ENCODE peak calls at places on chromosomes 16 and 17, in five cellular contexts. One of them, this sample, is unnamed.

GRCh38 chr16:26505501-26505900 is 561.2 kb upstream of the C16orf82 start:
- DNase-seq in left lung: no peak
- DNase-seq in H9: no peak
- DNase-seq in neural crest cell: no peak
- DNase-seq in endothelial cell: no peak
- DNase-seq in this sample: no peak

GRCh38 chr17:63291243-63291642 is 154.9 kb downstream of the CYB561 start:
- DNase-seq in left lung: no peak
- DNase-seq in H9: no peak
- DNase-seq in neural crest cell: no peak
- DNase-seq in endothelial cell: no peak
- DNase-seq in this sample: no peak

GRCh38 chr16:49817754-49818507 is 38.0 kb downstream of the ZNF423 start:
- DNase-seq in left lung: peak; percentile 14
- DNase-seq in H9: no peak
- DNase-seq in neural crest cell: no peak
- DNase-seq in endothelial cell: no peak
- DNase-seq in this sample: no peak

GRCh38 chr16:69311533-69312388 is 611 bp downstream of the VPS4A start:
- DNase-seq in left lung: peak; percentile 88
- DNase-seq in H9: peak; percentile 73
- DNase-seq in neural crest cell: peak; percentile 33
- DNase-seq in endothelial cell: peak; percentile 49
- DNase-seq in this sample: no peak

GRCh38 chr16:84922351-84923135 is 88.8 kb downstream of the ZDHHC7 start:
- DNase-seq in left lung: no peak
- DNase-seq in H9: no peak
- DNase-seq in neural crest cell: peak; percentile 36
- DNase-seq in endothelial cell: peak; percentile 21
- DNase-seq in this sample: no peak

GRCh38 chr16:23026777-23027362 is 122.4 kb downstream of the USP31 start:
- DNase-seq in left lung: no peak
- DNase-seq in H9: peak; percentile 54
- DNase-seq in neural crest cell: peak; percentile 57
- DNase-seq in endothelial cell: peak; percentile 54
- DNase-seq in this sample: no peak

GRCh38 chr17:44314031-44314430 is 5.6 kb downstream of the RUNDC3A start:
- DNase-seq in left lung: no peak
- DNase-seq in H9: no peak
- DNase-seq in neural crest cell: no peak
- DNase-seq in endothelial cell: no peak
- DNase-seq in this sample: no peak

GRCh38 chr16:21199607-21200218 is 11.7 kb downstream of the ZP2 start:
- DNase-seq in left lung: no peak
- DNase-seq in H9: no peak
- DNase-seq in neural crest cell: no peak
- DNase-seq in endothelial cell: no peak
- DNase-seq in this sample: no peak

GRCh38 chr16:62022688-62023087 is 13.6 kb downstream of the CDH8 start:
- DNase-seq in left lung: no peak
- DNase-seq in H9: no peak
- DNase-seq in neural crest cell: no peak
- DNase-seq in endothelial cell: no peak
- DNase-seq in this sample: no peak

GRCh38 chr17:4442582-4442981 is 8.8 kb downstream of the SPNS3 start:
- DNase-seq in left lung: no peak
- DNase-seq in H9: no peak
- DNase-seq in neural crest cell: no peak
- DNase-seq in endothelial cell: no peak
- DNase-seq in this sample: no peak

GRCh38 chr16:85061566-85061965 is 34.0 kb downstream of the KIAA0513 start:
- DNase-seq in left lung: peak; percentile 91
- DNase-seq in H9: no peak
- DNase-seq in neural crest cell: no peak
- DNase-seq in endothelial cell: no peak
- DNase-seq in this sample: no peak

GRCh38 chr17:13671771-13672170 is 70.0 kb upstream of the HS3ST3A1 start:
- DNase-seq in left lung: no peak
- DNase-seq in H9: no peak
- DNase-seq in neural crest cell: no peak
- DNase-seq in endothelial cell: no peak
- DNase-seq in this sample: no peak

GRCh38 chr17:17363638-17364337 is 60.6 kb downstream of the NT5M start:
- DNase-seq in left lung: peak; percentile 78
- DNase-seq in H9: peak; percentile 40
- DNase-seq in neural crest cell: no peak
- DNase-seq in endothelial cell: no peak
- DNase-seq in this sample: no peak

GRCh38 chr17:70552230-70552981 is 383.1 kb downstream of the KCNJ2 start:
- DNase-seq in left lung: no peak
- DNase-seq in H9: peak; percentile 43
- DNase-seq in neural crest cell: no peak
- DNase-seq in endothelial cell: no peak
- DNase-seq in this sample: no peak

DNA sequence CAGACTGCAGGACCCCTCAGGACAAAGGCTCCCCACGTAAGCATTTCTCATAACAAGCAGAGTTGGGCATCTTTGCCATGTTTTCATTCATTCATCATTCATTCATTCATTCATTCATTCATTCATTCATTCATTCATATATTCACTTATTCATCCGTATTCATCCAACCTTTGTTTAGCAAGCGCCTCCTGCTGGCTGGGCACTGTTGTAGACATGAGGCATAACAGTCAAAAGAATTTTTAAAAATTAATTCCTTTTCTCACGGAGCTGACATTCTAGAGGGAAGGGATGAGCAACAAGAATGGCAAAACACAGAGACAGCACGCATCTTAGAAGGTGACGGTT is 351.7 kb upstream of the TNRC6C start:
- DNase-seq in left lung: no peak
- DNase-seq in H9: no peak
- DNase-seq in neural crest cell: no peak
- DNase-seq in endothelial cell: no peak
- DNase-seq in this sample: no peak
- TF ChIP-seq CTCF in left lung: no peak
- TF ChIP-seq CTCF in H9: peak; percentile 46
- TF ChIP-seq CTCF in neural crest cell: peak; percentile 30
- TF ChIP-seq CTCF in endothelial cell: no peak
- TF ChIP-seq CTCF in this sample: no peak

GRCh38 chr16:2473999-2474876 is 689 bp upstream of the TBC1D24 start:
- DNase-seq in left lung: peak; percentile 91
- DNase-seq in H9: peak; percentile 64
- DNase-seq in neural crest cell: peak; percentile 31
- DNase-seq in endothelial cell: peak; percentile 45
- DNase-seq in this sample: peak; percentile 56

GRCh38 chr16:2476345-2476720 is 1.4 kb downstream of the TBC1D24 start:
- DNase-seq in left lung: no peak
- DNase-seq in H9: no peak
- DNase-seq in neural crest cell: no peak
- DNase-seq in endothelial cell: no peak
- DNase-seq in this sample: no peak

GRCh38 chr16:2475413-2476344 is 752 bp downstream of the TBC1D24 start:
- DNase-seq in left lung: no peak
- DNase-seq in H9: peak; percentile 56
- DNase-seq in neural crest cell: no peak
- DNase-seq in endothelial cell: no peak
- DNase-seq in this sample: no peak

GRCh38 chr16:2473425-2473926 is 1.5 kb upstream of the TBC1D24 start:
- DNase-seq in left lung: no peak
- DNase-seq in H9: peak; percentile 45
- DNase-seq in neural crest cell: no peak
- DNase-seq in endothelial cell: no peak
- DNase-seq in this sample: no peak

GRCh38 chr16:2474877-2475412 is at the start of gene TBC1D24:
- DNase-seq in left lung: peak; percentile 97
- DNase-seq in H9: peak; percentile 86
- DNase-seq in neural crest cell: peak; percentile 79
- DNase-seq in endothelial cell: peak; percentile 92
- DNase-seq in this sample: peak; percentile 89
- TF ChIP-seq CTCF in left lung: no peak
- TF ChIP-seq CTCF in H9: no peak
- TF ChIP-seq CTCF in neural crest cell: no peak
- TF ChIP-seq CTCF in endothelial cell: no peak
- TF ChIP-seq CTCF in this sample: no peak

GRCh38 chr17:48618366-48618896 is 3.3 kb upstream of the HOXB8 start:
- DNase-seq in left lung: peak; percentile 95
- DNase-seq in H9: peak; percentile 93
- DNase-seq in neural crest cell: peak; percentile 96
- DNase-seq in endothelial cell: peak; percentile 95
- DNase-seq in this sample: peak; percentile 77
- TF ChIP-seq CTCF in left lung: peak; percentile 96
- TF ChIP-seq CTCF in H9: peak; percentile 98
- TF ChIP-seq CTCF in neural crest cell: peak; percentile 100
- TF ChIP-seq CTCF in endothelial cell: peak; percentile 94
- TF ChIP-seq CTCF in this sample: peak; percentile 66

DNA sequence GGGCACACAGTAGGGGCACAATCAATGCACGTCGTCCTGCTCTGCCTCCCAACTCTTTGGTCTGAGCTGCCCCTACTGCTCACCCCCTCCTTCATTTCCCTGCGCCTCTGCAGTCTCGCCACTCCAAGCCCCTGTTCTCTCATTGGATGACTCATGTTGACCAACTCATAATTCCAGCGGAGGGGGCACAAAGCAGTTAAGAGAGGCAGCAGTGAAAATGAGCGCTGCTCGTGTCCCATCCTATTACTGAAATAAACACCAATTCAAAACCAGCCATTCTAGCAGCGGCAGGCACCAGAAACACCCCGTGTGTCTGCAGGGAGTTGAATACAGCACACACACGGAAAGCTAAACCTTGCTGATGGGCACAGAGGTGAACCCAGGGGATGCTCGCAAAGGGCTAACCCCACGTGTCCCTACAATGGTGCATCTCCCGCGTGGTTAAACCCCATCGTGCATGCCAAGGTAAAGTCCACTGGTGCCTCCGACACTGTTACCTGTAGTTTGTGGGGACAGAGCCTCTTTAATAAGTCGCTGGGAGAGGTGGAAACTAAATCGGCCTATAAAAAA is 310.4 kb downstream of the XYLT1 start:
- DNase-seq in left lung: no peak
- DNase-seq in H9: no peak
- DNase-seq in neural crest cell: peak; percentile 31
- DNase-seq in endothelial cell: no peak
- DNase-seq in this sample: no peak
- TF ChIP-seq CTCF in left lung: no peak
- TF ChIP-seq CTCF in H9: no peak
- TF ChIP-seq CTCF in neural crest cell: no peak
- TF ChIP-seq CTCF in endothelial cell: no peak
- TF ChIP-seq CTCF in this sample: no peak

DNA sequence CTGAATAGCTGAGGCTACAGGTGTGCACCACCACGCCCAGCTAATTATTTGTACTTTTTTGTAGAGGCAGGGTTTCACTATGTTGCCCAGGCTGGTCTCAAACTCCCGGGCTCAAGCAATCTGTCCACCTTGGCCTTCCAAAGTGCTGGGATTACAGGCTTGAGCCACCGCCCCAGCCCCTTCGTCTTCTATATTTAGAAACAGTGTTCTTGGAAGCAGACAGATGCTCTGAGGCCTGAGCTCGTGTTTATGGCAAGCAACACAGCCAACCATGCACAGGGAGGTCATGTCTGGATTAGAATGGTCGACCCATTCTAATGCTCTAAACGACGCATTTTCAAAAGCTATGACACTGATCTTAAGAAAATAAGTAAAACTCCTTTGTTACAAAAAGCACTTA is 16.6 kb downstream of the TMEM204 start:
- DNase-seq in left lung: no peak
- DNase-seq in H9: no peak
- DNase-seq in neural crest cell: no peak
- DNase-seq in endothelial cell: no peak
- DNase-seq in this sample: no peak
- TF ChIP-seq CTCF in left lung: no peak
- TF ChIP-seq CTCF in H9: no peak
- TF ChIP-seq CTCF in neural crest cell: no peak
- TF ChIP-seq CTCF in endothelial cell: no peak
- TF ChIP-seq CTCF in this sample: no peak